ENCODE peak calls at places on chromosomes 3 and 15, in eight cellular contexts. One of them, this sample, is unnamed.

GRCh38 chr3:10290476-10291138 is 2.1 kb downstream of the GHRL start:
- DNase-seq in activated CD4-positive, alpha-beta T cell treated with anti-CD3 and anti-CD28 coated beads for 48 hours: no peak
- DNase-seq in EH: no peak
- DNase-seq in stimulated activated CD4-positive, alpha-beta T cell treated with anti-CD3 and anti-CD28 coated beads, Interleukin-1b, Interleukin-23, amount 100 ng/mL, for 48 hours: no peak
- DNase-seq in HT1080: no peak
- DNase-seq in fibroblast of villous mesenchyme: no peak
- DNase-seq in H54: no peak
- DNase-seq in NCI-H226: no peak
- DNase-seq in this sample: no peak

GRCh38 chr3:159872374-159873109 is 116.1 kb upstream of the IL12A start:
- DNase-seq in H54: peak
- DNase-seq in stimulated activated CD4-positive, alpha-beta T cell treated with anti-CD3 and anti-CD28 coated beads, Interleukin-1b, Interleukin-23, amount 100 ng/mL, for 48 hours: no peak
- DNase-seq in fibroblast of villous mesenchyme: peak
- DNase-seq in HT1080: peak
- DNase-seq in NCI-H226: peak
- DNase-seq in activated CD4-positive, alpha-beta T cell treated with anti-CD3 and anti-CD28 coated beads for 48 hours: no peak
- DNase-seq in EH: peak
- DNase-seq in this sample: no peak

GRCh38 chr15:69272139-69272538 is 26.6 kb upstream of the PAQR5 start:
- DNase-seq in EH: no peak
- DNase-seq in H54: no peak
- DNase-seq in NCI-H226: no peak
- DNase-seq in fibroblast of villous mesenchyme: no peak
- DNase-seq in HT1080: no peak
- DNase-seq in stimulated activated CD4-positive, alpha-beta T cell treated with anti-CD3 and anti-CD28 coated beads, Interleukin-1b, Interleukin-23, amount 100 ng/mL, for 48 hours: no peak
- DNase-seq in activated CD4-positive, alpha-beta T cell treated with anti-CD3 and anti-CD28 coated beads for 48 hours: no peak
- DNase-seq in this sample: no peak

GRCh38 chr3:72259755-72260589 is 475.0 kb upstream of the PROK2 start:
- DNase-seq in activated CD4-positive, alpha-beta T cell treated with anti-CD3 and anti-CD28 coated beads for 48 hours: peak
- DNase-seq in stimulated activated CD4-positive, alpha-beta T cell treated with anti-CD3 and anti-CD28 coated beads, Interleukin-1b, Interleukin-23, amount 100 ng/mL, for 48 hours: peak
- DNase-seq in HT1080: peak
- DNase-seq in H54: no peak
- DNase-seq in EH: no peak
- DNase-seq in fibroblast of villous mesenchyme: no peak
- DNase-seq in NCI-H226: no peak
- DNase-seq in this sample: no peak

GRCh38 chr3:12437223-12437605 is 47.1 kb upstream of the TSEN2 start:
- DNase-seq in stimulated activated CD4-positive, alpha-beta T cell treated with anti-CD3 and anti-CD28 coated beads, Interleukin-1b, Interleukin-23, amount 100 ng/mL, for 48 hours: no peak
- DNase-seq in EH: no peak
- DNase-seq in fibroblast of villous mesenchyme: no peak
- DNase-seq in activated CD4-positive, alpha-beta T cell treated with anti-CD3 and anti-CD28 coated beads for 48 hours: no peak
- DNase-seq in H54: no peak
- DNase-seq in NCI-H226: no peak
- DNase-seq in HT1080: no peak
- DNase-seq in this sample: no peak

GRCh38 chr3:10602769-10603768 is 97.7 kb upstream of the ATP2B2 start:
- DNase-seq in NCI-H226: no peak
- DNase-seq in fibroblast of villous mesenchyme: no peak
- DNase-seq in activated CD4-positive, alpha-beta T cell treated with anti-CD3 and anti-CD28 coated beads for 48 hours: peak
- DNase-seq in HT1080: no peak
- DNase-seq in EH: no peak
- DNase-seq in H54: no peak
- DNase-seq in stimulated activated CD4-positive, alpha-beta T cell treated with anti-CD3 and anti-CD28 coated beads, Interleukin-1b, Interleukin-23, amount 100 ng/mL, for 48 hours: peak
- DNase-seq in this sample: no peak

GRCh38 chr15:87547470-87548181 is 708.9 kb downstream of the NTRK3 start:
- DNase-seq in fibroblast of villous mesenchyme: no peak
- DNase-seq in stimulated activated CD4-positive, alpha-beta T cell treated with anti-CD3 and anti-CD28 coated beads, Interleukin-1b, Interleukin-23, amount 100 ng/mL, for 48 hours: no peak
- DNase-seq in HT1080: peak
- DNase-seq in H54: no peak
- DNase-seq in EH: no peak
- DNase-seq in activated CD4-positive, alpha-beta T cell treated with anti-CD3 and anti-CD28 coated beads for 48 hours: no peak
- DNase-seq in NCI-H226: peak
- DNase-seq in this sample: no peak

GRCh38 chr15:74781673-74782595 is at the start of gene CSK:
- DNase-seq in H54: peak
- DNase-seq in EH: peak
- DNase-seq in stimulated activated CD4-positive, alpha-beta T cell treated with anti-CD3 and anti-CD28 coated beads, Interleukin-1b, Interleukin-23, amount 100 ng/mL, for 48 hours: peak
- DNase-seq in activated CD4-positive, alpha-beta T cell treated with anti-CD3 and anti-CD28 coated beads for 48 hours: peak
- DNase-seq in NCI-H226: peak
- DNase-seq in HT1080: no peak
- DNase-seq in fibroblast of villous mesenchyme: peak
- DNase-seq in this sample: peak

GRCh38 chr3:150374975-150375374 is 33.1 kb upstream of the TSC22D2 start:
- DNase-seq in HT1080: no peak
- DNase-seq in fibroblast of villous mesenchyme: no peak
- DNase-seq in NCI-H226: no peak
- DNase-seq in stimulated activated CD4-positive, alpha-beta T cell treated with anti-CD3 and anti-CD28 coated beads, Interleukin-1b, Interleukin-23, amount 100 ng/mL, for 48 hours: no peak
- DNase-seq in H54: no peak
- DNase-seq in activated CD4-positive, alpha-beta T cell treated with anti-CD3 and anti-CD28 coated beads for 48 hours: no peak
- DNase-seq in EH: no peak
- DNase-seq in this sample: no peak

GRCh38 chr3:189714991-189715961 is 84.1 kb downstream of the TP63 start:
- DNase-seq in NCI-H226: peak
- DNase-seq in EH: peak
- DNase-seq in HT1080: peak
- DNase-seq in H54: peak
- DNase-seq in stimulated activated CD4-positive, alpha-beta T cell treated with anti-CD3 and anti-CD28 coated beads, Interleukin-1b, Interleukin-23, amount 100 ng/mL, for 48 hours: no peak
- DNase-seq in fibroblast of villous mesenchyme: peak
- DNase-seq in activated CD4-positive, alpha-beta T cell treated with anti-CD3 and anti-CD28 coated beads for 48 hours: no peak
- DNase-seq in this sample: no peak

GRCh38 chr3:119463171-119464169 is at the start of gene TMEM39A:
- DNase-seq in H54: peak
- DNase-seq in fibroblast of villous mesenchyme: peak
- DNase-seq in EH: peak
- DNase-seq in stimulated activated CD4-positive, alpha-beta T cell treated with anti-CD3 and anti-CD28 coated beads, Interleukin-1b, Interleukin-23, amount 100 ng/mL, for 48 hours: peak
- DNase-seq in activated CD4-positive, alpha-beta T cell treated with anti-CD3 and anti-CD28 coated beads for 48 hours: peak
- DNase-seq in NCI-H226: peak
- DNase-seq in HT1080: peak
- DNase-seq in this sample: peak

GRCh38 chr3:100374521-100374920 is 26.4 kb downstream of the TOMM70 start:
- DNase-seq in H54: no peak
- DNase-seq in EH: no peak
- DNase-seq in HT1080: no peak
- DNase-seq in stimulated activated CD4-positive, alpha-beta T cell treated with anti-CD3 and anti-CD28 coated beads, Interleukin-1b, Interleukin-23, amount 100 ng/mL, for 48 hours: no peak
- DNase-seq in NCI-H226: no peak
- DNase-seq in activated CD4-positive, alpha-beta T cell treated with anti-CD3 and anti-CD28 coated beads for 48 hours: no peak
- DNase-seq in fibroblast of villous mesenchyme: no peak
- DNase-seq in this sample: no peak

GRCh38 chr15:79609501-79609900 is 177.4 kb downstream of the MINAR1 start:
- DNase-seq in H54: no peak
- DNase-seq in activated CD4-positive, alpha-beta T cell treated with anti-CD3 and anti-CD28 coated beads for 48 hours: no peak
- DNase-seq in HT1080: no peak
- DNase-seq in fibroblast of villous mesenchyme: no peak
- DNase-seq in EH: no peak
- DNase-seq in stimulated activated CD4-positive, alpha-beta T cell treated with anti-CD3 and anti-CD28 coated beads, Interleukin-1b, Interleukin-23, amount 100 ng/mL, for 48 hours: no peak
- DNase-seq in NCI-H226: no peak
- DNase-seq in this sample: no peak

GRCh38 chr15:68497206-68497910 is 65.4 kb upstream of the ITGA11 start:
- DNase-seq in stimulated activated CD4-positive, alpha-beta T cell treated with anti-CD3 and anti-CD28 coated beads, Interleukin-1b, Interleukin-23, amount 100 ng/mL, for 48 hours: no peak
- DNase-seq in NCI-H226: no peak
- DNase-seq in fibroblast of villous mesenchyme: no peak
- DNase-seq in EH: peak
- DNase-seq in activated CD4-positive, alpha-beta T cell treated with anti-CD3 and anti-CD28 coated beads for 48 hours: no peak
- DNase-seq in HT1080: no peak
- DNase-seq in H54: no peak
- DNase-seq in this sample: no peak

GRCh38 chr15:43913941-43914340 is 87.1 kb downstream of the WDR76 start:
- DNase-seq in EH: no peak
- DNase-seq in activated CD4-positive, alpha-beta T cell treated with anti-CD3 and anti-CD28 coated beads for 48 hours: no peak
- DNase-seq in stimulated activated CD4-positive, alpha-beta T cell treated with anti-CD3 and anti-CD28 coated beads, Interleukin-1b, Interleukin-23, amount 100 ng/mL, for 48 hours: no peak
- DNase-seq in NCI-H226: no peak
- DNase-seq in fibroblast of villous mesenchyme: no peak
- DNase-seq in HT1080: no peak
- DNase-seq in H54: no peak
- DNase-seq in this sample: no peak

GRCh38 chr3:194659778-194660177 is 12.2 kb downstream of the LSG1 start:
- DNase-seq in fibroblast of villous mesenchyme: no peak
- DNase-seq in stimulated activated CD4-positive, alpha-beta T cell treated with anti-CD3 and anti-CD28 coated beads, Interleukin-1b, Interleukin-23, amount 100 ng/mL, for 48 hours: no peak
- DNase-seq in EH: no peak
- DNase-seq in activated CD4-positive, alpha-beta T cell treated with anti-CD3 and anti-CD28 coated beads for 48 hours: no peak
- DNase-seq in HT1080: no peak
- DNase-seq in H54: no peak
- DNase-seq in NCI-H226: no peak
- DNase-seq in this sample: no peak

GRCh38 chr3:129506272-129506742 is 22.1 kb upstream of the RHO start:
- DNase-seq in HT1080: no peak
- DNase-seq in EH: no peak
- DNase-seq in fibroblast of villous mesenchyme: no peak
- DNase-seq in NCI-H226: no peak
- DNase-seq in activated CD4-positive, alpha-beta T cell treated with anti-CD3 and anti-CD28 coated beads for 48 hours: no peak
- DNase-seq in stimulated activated CD4-positive, alpha-beta T cell treated with anti-CD3 and anti-CD28 coated beads, Interleukin-1b, Interleukin-23, amount 100 ng/mL, for 48 hours: no peak
- DNase-seq in H54: no peak
- DNase-seq in this sample: no peak

GRCh38 chr3:65914740-65915366 is 123.9 kb downstream of the MAGI1 start:
- DNase-seq in EH: peak
- DNase-seq in activated CD4-positive, alpha-beta T cell treated with anti-CD3 and anti-CD28 coated beads for 48 hours: no peak
- DNase-seq in H54: no peak
- DNase-seq in NCI-H226: no peak
- DNase-seq in stimulated activated CD4-positive, alpha-beta T cell treated with anti-CD3 and anti-CD28 coated beads, Interleukin-1b, Interleukin-23, amount 100 ng/mL, for 48 hours: no peak
- DNase-seq in HT1080: peak
- DNase-seq in fibroblast of villous mesenchyme: no peak
- DNase-seq in this sample: no peak

GRCh38 chr3:185716436-185717090 is 108.3 kb downstream of the IGF2BP2 start:
- DNase-seq in activated CD4-positive, alpha-beta T cell treated with anti-CD3 and anti-CD28 coated beads for 48 hours: no peak
- DNase-seq in H54: no peak
- DNase-seq in stimulated activated CD4-positive, alpha-beta T cell treated with anti-CD3 and anti-CD28 coated beads, Interleukin-1b, Interleukin-23, amount 100 ng/mL, for 48 hours: no peak
- DNase-seq in HT1080: peak
- DNase-seq in NCI-H226: peak
- DNase-seq in fibroblast of villous mesenchyme: no peak
- DNase-seq in EH: no peak
- DNase-seq in this sample: no peak

GRCh38 chr3:14803981-14804834 is 14.6 kb upstream of the FGD5 start:
- DNase-seq in NCI-H226: no peak
- DNase-seq in H54: no peak
- DNase-seq in activated CD4-positive, alpha-beta T cell treated with anti-CD3 and anti-CD28 coated beads for 48 hours: no peak
- DNase-seq in EH: no peak
- DNase-seq in stimulated activated CD4-positive, alpha-beta T cell treated with anti-CD3 and anti-CD28 coated beads, Interleukin-1b, Interleukin-23, amount 100 ng/mL, for 48 hours: no peak
- DNase-seq in fibroblast of villous mesenchyme: no peak
- DNase-seq in HT1080: no peak
- DNase-seq in this sample: peak

GRCh38 chr3:40576431-40576830 is 51.7 kb downstream of the ZNF621 start:
- DNase-seq in EH: no peak
- DNase-seq in HT1080: no peak
- DNase-seq in activated CD4-positive, alpha-beta T cell treated with anti-CD3 and anti-CD28 coated beads for 48 hours: no peak
- DNase-seq in H54: no peak
- DNase-seq in NCI-H226: no peak
- DNase-seq in stimulated activated CD4-positive, alpha-beta T cell treated with anti-CD3 and anti-CD28 coated beads, Interleukin-1b, Interleukin-23, amount 100 ng/mL, for 48 hours: no peak
- DNase-seq in fibroblast of villous mesenchyme: no peak
- DNase-seq in this sample: no peak

GRCh38 chr3:117628896-117629295 is 919.3 kb downstream of the TUSC7 start:
- DNase-seq in HT1080: peak
- DNase-seq in NCI-H226: no peak
- DNase-seq in EH: peak
- DNase-seq in stimulated activated CD4-positive, alpha-beta T cell treated with anti-CD3 and anti-CD28 coated beads, Interleukin-1b, Interleukin-23, amount 100 ng/mL, for 48 hours: no peak
- DNase-seq in fibroblast of villous mesenchyme: peak
- DNase-seq in activated CD4-positive, alpha-beta T cell treated with anti-CD3 and anti-CD28 coated beads for 48 hours: no peak
- DNase-seq in H54: no peak
- DNase-seq in this sample: peak

GRCh38 chr3:9966841-9967240 is 14.6 kb upstream of the PRRT3 start:
- DNase-seq in EH: no peak
- DNase-seq in activated CD4-positive, alpha-beta T cell treated with anti-CD3 and anti-CD28 coated beads for 48 hours: no peak
- DNase-seq in H54: no peak
- DNase-seq in fibroblast of villous mesenchyme: no peak
- DNase-seq in stimulated activated CD4-positive, alpha-beta T cell treated with anti-CD3 and anti-CD28 coated beads, Interleukin-1b, Interleukin-23, amount 100 ng/mL, for 48 hours: no peak
- DNase-seq in HT1080: no peak
- DNase-seq in NCI-H226: no peak
- DNase-seq in this sample: no peak

GRCh38 chr3:107236661-107237375 is 140.4 kb upstream of the CCDC54 start:
- DNase-seq in H54: no peak
- DNase-seq in EH: peak
- DNase-seq in stimulated activated CD4-positive, alpha-beta T cell treated with anti-CD3 and anti-CD28 coated beads, Interleukin-1b, Interleukin-23, amount 100 ng/mL, for 48 hours: no peak
- DNase-seq in activated CD4-positive, alpha-beta T cell treated with anti-CD3 and anti-CD28 coated beads for 48 hours: no peak
- DNase-seq in NCI-H226: peak
- DNase-seq in HT1080: no peak
- DNase-seq in fibroblast of villous mesenchyme: no peak
- DNase-seq in this sample: no peak

GRCh38 chr15:78638658-78639314 is 2.2 kb downstream of the CHRNB4 start:
- DNase-seq in stimulated activated CD4-positive, alpha-beta T cell treated with anti-CD3 and anti-CD28 coated beads, Interleukin-1b, Interleukin-23, amount 100 ng/mL, for 48 hours: peak
- DNase-seq in fibroblast of villous mesenchyme: peak
- DNase-seq in activated CD4-positive, alpha-beta T cell treated with anti-CD3 and anti-CD28 coated beads for 48 hours: peak
- DNase-seq in HT1080: peak
- DNase-seq in EH: peak
- DNase-seq in NCI-H226: peak
- DNase-seq in H54: peak
- DNase-seq in this sample: peak

GRCh38 chr3:123325766-123326256 is 123.1 kb downstream of the ADCY5 start:
- DNase-seq in NCI-H226: no peak
- DNase-seq in activated CD4-positive, alpha-beta T cell treated with anti-CD3 and anti-CD28 coated beads for 48 hours: no peak
- DNase-seq in EH: no peak
- DNase-seq in fibroblast of villous mesenchyme: no peak
- DNase-seq in stimulated activated CD4-positive, alpha-beta T cell treated with anti-CD3 and anti-CD28 coated beads, Interleukin-1b, Interleukin-23, amount 100 ng/mL, for 48 hours: no peak
- DNase-seq in H54: no peak
- DNase-seq in HT1080: no peak
- DNase-seq in this sample: no peak

GRCh38 chr3:64925575-64925974 is 237.8 kb upstream of the ADAMTS9 start:
- DNase-seq in EH: no peak
- DNase-seq in HT1080: no peak
- DNase-seq in activated CD4-positive, alpha-beta T cell treated with anti-CD3 and anti-CD28 coated beads for 48 hours: no peak
- DNase-seq in NCI-H226: no peak
- DNase-seq in fibroblast of villous mesenchyme: no peak
- DNase-seq in H54: no peak
- DNase-seq in stimulated activated CD4-positive, alpha-beta T cell treated with anti-CD3 and anti-CD28 coated beads, Interleukin-1b, Interleukin-23, amount 100 ng/mL, for 48 hours: no peak
- DNase-seq in this sample: no peak

GRCh38 chr15:56207711-56208110 is 36.0 kb downstream of the RFX7 start:
- DNase-seq in EH: no peak
- DNase-seq in NCI-H226: no peak
- DNase-seq in stimulated activated CD4-positive, alpha-beta T cell treated with anti-CD3 and anti-CD28 coated beads, Interleukin-1b, Interleukin-23, amount 100 ng/mL, for 48 hours: no peak
- DNase-seq in activated CD4-positive, alpha-beta T cell treated with anti-CD3 and anti-CD28 coated beads for 48 hours: no peak
- DNase-seq in H54: no peak
- DNase-seq in HT1080: no peak
- DNase-seq in fibroblast of villous mesenchyme: peak
- DNase-seq in this sample: no peak

GRCh38 chr3:109071349-109072142 is 46.4 kb downstream of the MORC1 start:
- DNase-seq in stimulated activated CD4-positive, alpha-beta T cell treated with anti-CD3 and anti-CD28 coated beads, Interleukin-1b, Interleukin-23, amount 100 ng/mL, for 48 hours: no peak
- DNase-seq in EH: no peak
- DNase-seq in H54: no peak
- DNase-seq in fibroblast of villous mesenchyme: no peak
- DNase-seq in HT1080: no peak
- DNase-seq in activated CD4-positive, alpha-beta T cell treated with anti-CD3 and anti-CD28 coated beads for 48 hours: no peak
- DNase-seq in NCI-H226: no peak
- DNase-seq in this sample: peak

GRCh38 chr3:185779461-185779860 is 45.4 kb downstream of the IGF2BP2 start:
- DNase-seq in H54: no peak
- DNase-seq in HT1080: no peak
- DNase-seq in stimulated activated CD4-positive, alpha-beta T cell treated with anti-CD3 and anti-CD28 coated beads, Interleukin-1b, Interleukin-23, amount 100 ng/mL, for 48 hours: no peak
- DNase-seq in fibroblast of villous mesenchyme: no peak
- DNase-seq in activated CD4-positive, alpha-beta T cell treated with anti-CD3 and anti-CD28 coated beads for 48 hours: no peak
- DNase-seq in NCI-H226: no peak
- DNase-seq in EH: no peak
- DNase-seq in this sample: no peak

This sample was measured in HT-29.